ENCODE peak calls at places on chromosomes 5 and 9, in five cellular contexts. U is CD8-positive, alpha-beta T cell; D is non-pigmented ciliary epithelial cell; W is lung; E is HT1080. R is an unnamed sample.

GRCh38 chr9:127754099-127754760 is 19.1 kb upstream of the TOR2A start:
- DNase-seq in U (no peak), E (no peak), D (no peak), W (no peak), R (no peak)

GRCh38 chr5:133473291-133473690 is 139.1 kb downstream of the FSTL4 start:
- DNase-seq in E (no peak), W (no peak), D (no peak), U (no peak), R (no peak)

GRCh38 chr5:3212869-3213268 is 382.8 kb upstream of the IRX1 start:
- DNase-seq in E (no peak), W (no peak), U (no peak), D (no peak), R (no peak)

GRCh38 chr9:90061187-90061586 is 456.4 kb downstream of the GADD45G start:
- DNase-seq in D (no peak), E (no peak), U (no peak), W (no peak), R (no peak)

GRCh38 chr9:3244963-3245653 is 280.7 kb downstream of the RFX3 start:
- DNase-seq in E (no peak), W (no peak), D (no peak), U (no peak), R (no peak)

GRCh38 chr5:125412051-125412560 is 665.7 kb upstream of the ZNF608 start:
- DNase-seq in U (no peak), D (no peak), E (no peak), W (no peak), R (no peak)

GRCh38 chr9:69090943-69091342 is 55.4 kb downstream of the FXN start:
- DNase-seq in E (no peak), W (no peak), D (no peak), U (no peak), R (no peak)

GRCh38 chr5:172123269-172123692 is 64.7 kb downstream of the STK10 start:
- DNase-seq in E (peak; percentile 36), U (no peak), D (no peak), W (peak; percentile 45), R (no peak)

GRCh38 chr9:122053546-122053945 is 39.6 kb downstream of the TTLL11 start:
- DNase-seq in U (no peak), E (no peak), D (no peak), W (no peak), R (no peak)

GRCh38 chr5:30385754-30386153 is 807.7 kb upstream of the CDH6 start:
- DNase-seq in W (no peak), D (no peak), U (no peak), E (no peak), R (no peak)

GRCh38 chr9:14302405-14302804 is 11.5 kb downstream of the NFIB start:
- DNase-seq in W (no peak), E (no peak), D (no peak), U (no peak), R (no peak)

GRCh38 chr5:149130121-149130931 is 11.0 kb upstream of the ABLIM3 start:
- DNase-seq in U (no peak), W (no peak), E (peak; percentile 35), D (no peak), R (no peak)

GRCh38 chr5:79853676-79854418 is 137.2 kb downstream of the MTX3 start:
- DNase-seq in D (no peak), W (no peak), U (no peak), E (peak; percentile 69), R (no peak)

GRCh38 chr5:40082313-40082712 is 597.4 kb upstream of the PTGER4 start:
- DNase-seq in W (no peak), E (no peak), U (no peak), D (no peak), R (no peak)

GRCh38 chr9:19998823-19999455 is 210.1 kb upstream of the SLC24A2 start:
- DNase-seq in U (no peak), E (no peak), W (no peak), D (no peak), R (no peak)

GRCh38 chr5:65866837-65867508 is 59.4 kb upstream of the ERBIN start:
- DNase-seq in D (no peak), E (no peak), U (no peak), W (no peak), R (no peak)

GRCh38 chr9:131833906-131834305 is 94.0 kb upstream of the RAPGEF1 start:
- DNase-seq in W (no peak), D (no peak), U (no peak), E (peak; percentile 87), R (no peak)

GRCh38 chr9:78436873-78437272 is 139.9 kb downstream of the PSAT1 start:
- DNase-seq in W (no peak), E (no peak), D (no peak), U (no peak), R (no peak)

GRCh38 chr9:109245300-109245897 is 75.5 kb downstream of the EPB41L4B start:
- DNase-seq in U (no peak), D (no peak), E (peak; percentile 47), W (no peak), R (no peak)

GRCh38 chr5:324736-325612 is 3.5 kb downstream of the AHRR start:
- DNase-seq in W (no peak), D (no peak), E (no peak), U (no peak), R (no peak)